ENCODE peak calls at places on chromosomes 16 and 17, in ten cellular contexts. U is NT2/D1, I is prostate gland, D is fibroblast of lung, E is BJ, M is foreskin fibroblast, N is colonic mucosa, V is heart left ventricle, Y is skeletal muscle cell, B is AG10803. G is an unnamed sample.

GRCh38 chr17:14873996-14874395 is 391.1 kb downstream of the PMP22 start:
- DNase-seq in M (no peak), B (no peak), V (no peak), U (no peak), I (no peak), D (no peak), Y (no peak), E (peak), N (no peak), G (peak)

GRCh38 chr16:88534731-88535141 is 35.5 kb upstream of the ZC3H18 start:
- DNase-seq in E (no peak), Y (no peak), M (peak), B (peak), I (no peak), U (no peak), N (no peak), V (no peak), D (peak), G (peak)

GRCh38 chr17:74921045-74921681 is 1.9 kb downstream of the USH1G start:
- DNase-seq in V (no peak), B (no peak), Y (no peak), U (no peak), D (no peak), I (no peak), M (no peak), E (no peak), N (no peak), G (no peak)

GRCh38 chr17:4648741-4649140 is 7.3 kb upstream of the ALOX15 start:
- DNase-seq in V (no peak), N (peak), D (peak), E (no peak), Y (no peak), I (no peak), M (no peak), B (no peak), U (no peak), G (no peak)

GRCh38 chr17:48908047-48908843 is at the start of gene UBE2Z:
- DNase-seq in U (peak), I (peak), N (peak), B (peak), E (peak), M (peak), Y (peak), V (peak), D (peak), G (peak)

GRCh38 chr16:56793504-56793903 is 63.6 kb downstream of the NUP93 start:
- DNase-seq in B (peak), N (no peak), V (no peak), E (no peak), D (peak), M (peak), I (no peak), Y (no peak), U (no peak), G (peak)

GRCh38 chr16:81634380-81635121 is 144.5 kb upstream of the PLCG2 start:
- DNase-seq in V (no peak), N (no peak), M (no peak), U (no peak), E (no peak), Y (no peak), I (no peak), D (peak), B (no peak), G (peak)

GRCh38 chr16:81558444-81559175 is 114.0 kb downstream of the CMIP start:
- DNase-seq in B (no peak), V (no peak), N (peak), Y (no peak), U (no peak), I (peak), E (no peak), M (no peak), D (no peak), G (no peak)

DNA sequence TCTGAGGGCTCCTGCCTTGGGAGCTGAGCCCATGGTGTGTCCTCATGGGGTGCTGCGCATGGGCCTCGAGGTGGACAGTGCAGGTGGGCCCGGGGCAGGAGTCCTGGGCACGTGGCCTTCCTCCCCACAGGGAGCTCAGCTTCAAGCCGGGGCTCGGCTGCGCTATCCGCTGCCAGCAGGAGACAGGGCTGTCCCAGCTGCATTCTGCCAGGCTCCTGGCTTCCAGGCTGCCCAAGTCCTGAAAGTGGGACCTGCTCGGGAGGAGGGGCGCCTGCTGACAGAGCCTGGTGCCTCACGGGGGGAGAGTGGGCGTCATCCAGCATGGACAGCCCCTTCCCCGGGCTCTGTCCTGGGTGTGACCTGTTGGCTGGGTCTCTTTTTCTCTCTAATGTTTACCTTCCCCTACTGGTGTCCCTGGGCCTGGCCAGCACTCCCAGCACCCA is 7.1 kb downstream of the TRAF7 start:
- DNase-seq in M (no peak), D (no peak), I (no peak), U (no peak), E (no peak), N (peak), V (no peak), B (no peak), Y (no peak), G (no peak)
- H3K4me3 ChIP-seq in M (no peak), D (no peak), I (no peak), U (no peak), E (no peak), N (no peak), V (no peak), B (no peak), Y (no peak), G (no peak)

GRCh38 chr17:66678827-66679226 is 156.1 kb upstream of the CACNG5 start:
- DNase-seq in E (no peak), V (no peak), U (no peak), D (no peak), M (no peak), N (no peak), B (no peak), Y (no peak), I (no peak), G (no peak)

GRCh38 chr17:66676421-66676820 is 158.5 kb upstream of the CACNG5 start:
- DNase-seq in I (peak), M (no peak), D (no peak), V (no peak), Y (no peak), E (no peak), N (peak), U (no peak), B (no peak), G (no peak)

GRCh38 chr17:66675991-66676371 is 158.9 kb upstream of the CACNG5 start:
- DNase-seq in I (peak), Y (peak), D (peak), V (no peak), M (peak), B (no peak), N (no peak), E (no peak), U (no peak), G (peak)

GRCh38 chr17:66678061-66678460 is 156.9 kb upstream of the CACNG5 start:
- DNase-seq in Y (no peak), D (no peak), M (no peak), V (no peak), I (no peak), B (no peak), N (no peak), E (no peak), U (no peak), G (no peak)

GRCh38 chr17:66677201-66677981 is 157.5 kb upstream of the CACNG5 start:
- DNase-seq in U (no peak), M (peak), B (peak), V (no peak), I (no peak), Y (peak), D (peak), N (no peak), E (peak), G (peak)
- H3K4me3 ChIP-seq in U (no peak), M (no peak), B (no peak), V (no peak), I (no peak), Y (no peak), D (no peak), N (no peak), E (no peak), G (no peak)

DNA sequence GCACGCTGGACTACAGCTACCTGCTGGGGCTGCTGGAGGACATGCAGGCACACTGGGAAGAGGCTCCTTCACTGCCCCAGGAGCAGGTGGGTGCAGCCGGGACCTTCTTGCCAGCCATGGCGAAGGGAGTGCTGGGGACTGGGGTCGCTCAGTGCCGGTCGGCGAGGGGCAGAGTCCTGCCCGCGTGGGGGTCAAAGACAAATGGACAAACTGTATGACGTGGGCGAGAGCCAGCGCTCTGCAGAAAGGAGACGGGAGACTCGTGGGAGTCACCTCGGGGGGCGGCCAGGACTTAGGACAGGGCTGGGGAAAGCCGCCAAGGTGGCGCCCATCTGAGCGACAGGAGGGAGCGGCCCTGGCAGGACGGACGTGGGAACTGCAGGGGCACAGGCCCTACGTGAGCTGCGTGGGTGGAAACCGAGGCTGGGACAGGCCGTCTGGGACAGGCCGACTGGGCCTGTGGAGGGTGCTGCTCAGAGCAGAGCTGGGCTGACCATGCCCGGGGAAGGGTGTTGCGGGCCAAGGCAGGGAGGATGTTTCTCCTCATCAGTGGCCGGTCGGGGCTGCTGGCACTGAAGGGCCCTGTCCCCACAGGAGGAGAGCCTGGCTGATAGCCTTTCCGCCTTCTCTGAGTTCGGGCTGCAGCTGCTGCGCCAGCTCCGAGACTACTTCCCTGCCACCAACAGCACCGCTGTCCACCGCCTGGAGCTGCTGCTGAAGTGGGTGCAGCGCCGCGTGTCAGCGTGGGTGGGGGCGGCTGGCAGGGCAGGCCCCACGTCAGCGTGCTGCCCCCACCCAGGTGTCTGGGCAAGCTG is 8.0 kb downstream of the TSR3 start:
- DNase-seq in E (no peak), D (no peak), U (no peak), N (peak), V (no peak), B (no peak), M (no peak), I (no peak), Y (no peak), G (no peak)
- H3K4me3 ChIP-seq in E (no peak), D (no peak), U (no peak), N (peak), V (peak), B (no peak), M (no peak), I (no peak), Y (peak), G (peak)

GRCh38 chr17:50033316-50033715 is 22.6 kb upstream of the ITGA3 start:
- DNase-seq in Y (no peak), V (no peak), I (no peak), E (no peak), M (no peak), U (no peak), B (peak), D (peak), N (no peak), G (peak)
- H3K4me3 ChIP-seq in Y (no peak), V (no peak), I (no peak), E (no peak), M (no peak), U (no peak), B (no peak), D (no peak), N (no peak), G (no peak)

GRCh38 chr16:86781046-86781445 is 202.7 kb downstream of the FOXL1 start:
- DNase-seq in V (no peak), E (no peak), M (no peak), N (no peak), D (no peak), U (no peak), Y (no peak), B (no peak), I (no peak), G (no peak)

GRCh38 chr16:86784267-86784626 is 205.9 kb downstream of the FOXL1 start:
- DNase-seq in D (no peak), V (no peak), N (no peak), Y (no peak), M (peak), B (peak), U (no peak), E (no peak), I (peak), G (no peak)

GRCh38 chr16:86786338-86786737 is 208.0 kb downstream of the FOXL1 start:
- DNase-seq in B (no peak), E (no peak), V (no peak), Y (no peak), M (no peak), U (no peak), I (no peak), D (no peak), N (no peak), G (no peak)

GRCh38 chr16:86787538-86787937 is 209.2 kb downstream of the FOXL1 start:
- DNase-seq in B (no peak), N (no peak), V (no peak), Y (no peak), E (no peak), U (no peak), M (no peak), I (no peak), D (no peak), G (no peak)

GRCh38 chr16:86783626-86784266 is 205.4 kb downstream of the FOXL1 start:
- DNase-seq in B (peak), Y (no peak), V (no peak), N (no peak), E (no peak), U (no peak), D (no peak), M (peak), I (peak), G (no peak)
- H3K4me3 ChIP-seq in B (no peak), Y (no peak), V (no peak), N (no peak), E (no peak), U (no peak), D (no peak), M (no peak), I (no peak), G (no peak)

GRCh38 chr17:40377832-40378231 is 13.3 kb upstream of the GJD3 start:
- DNase-seq in V (no peak), B (no peak), N (no peak), Y (no peak), M (no peak), E (no peak), I (no peak), U (no peak), D (no peak), G (no peak)
- H3K4me3 ChIP-seq in V (no peak), B (no peak), N (no peak), Y (no peak), M (no peak), E (no peak), I (no peak), U (no peak), D (no peak), G (no peak)

GRCh38 chr17:78818152-78818846 is 22.3 kb downstream of the USP36 start:
- DNase-seq in I (no peak), U (no peak), B (no peak), M (no peak), V (no peak), N (no peak), E (no peak), Y (no peak), D (no peak), G (no peak)
- H3K4me3 ChIP-seq in I (no peak), U (no peak), B (no peak), M (no peak), V (no peak), N (no peak), E (no peak), Y (no peak), D (no peak), G (no peak)

GRCh38 chr17:59962739-59963318 is 1.7 kb downstream of the RNFT1 start:
- DNase-seq in E (no peak), N (no peak), B (no peak), M (no peak), V (no peak), I (no peak), Y (no peak), U (no peak), D (no peak), G (no peak)
- H3K4me3 ChIP-seq in E (no peak), N (no peak), B (no peak), M (peak), V (peak), I (no peak), Y (no peak), U (no peak), D (no peak), G (no peak)

GRCh38 chr17:76642994-76643393 is 563 bp downstream of the ST6GALNAC1 start:
- DNase-seq in Y (no peak), N (no peak), U (no peak), D (no peak), V (no peak), I (no peak), B (no peak), E (no peak), M (no peak), G (no peak)
- H3K4me3 ChIP-seq in Y (no peak), N (peak), U (no peak), D (no peak), V (peak), I (no peak), B (no peak), E (no peak), M (no peak), G (no peak)

DNA sequence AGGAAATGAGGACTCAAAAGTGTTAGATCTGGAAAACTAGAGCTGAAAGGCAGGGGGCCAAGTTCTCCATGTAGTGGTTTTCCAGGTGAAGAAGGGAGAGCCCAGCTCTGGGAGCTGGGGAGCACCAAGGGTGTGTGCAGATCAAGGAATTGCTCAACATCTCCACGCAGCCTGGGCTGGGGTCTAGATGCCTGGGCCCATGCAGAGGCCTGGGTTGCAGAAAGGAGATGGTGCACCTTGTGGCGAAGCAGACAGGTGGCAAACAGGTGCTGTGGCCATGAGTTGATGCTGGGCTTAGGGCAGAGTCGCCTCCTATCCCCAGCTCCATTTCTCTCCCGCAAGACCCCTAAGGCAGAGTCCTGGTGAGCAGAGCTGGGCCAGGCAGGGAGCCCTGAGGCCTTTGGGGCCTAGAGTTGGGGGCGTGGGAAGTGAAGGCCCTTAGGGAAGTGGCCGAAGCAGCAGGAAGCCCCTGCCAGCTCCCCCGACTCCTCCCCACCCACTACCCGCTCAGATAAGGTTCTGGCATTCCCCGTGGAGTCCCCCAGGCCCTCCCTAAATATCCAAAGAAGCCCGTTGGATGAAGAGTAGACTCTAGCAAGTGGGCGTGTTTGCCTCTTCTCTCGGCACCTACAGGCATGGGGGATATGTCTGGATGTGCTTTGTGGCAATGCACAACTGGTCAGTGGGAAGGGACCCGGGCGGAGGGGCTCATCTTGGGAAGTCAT is 777 bp downstream of the FOXN1 start:
- DNase-seq in E (no peak), Y (no peak), B (no peak), D (no peak), U (no peak), I (no peak), V (no peak), M (no peak), N (no peak), G (no peak)
- H3K4me3 ChIP-seq in E (no peak), Y (no peak), B (no peak), D (no peak), U (no peak), I (no peak), V (no peak), M (no peak), N (no peak), G (no peak)